ENCODE peak calls at places on chromosomes 3 and 15, in eight cellular contexts. P is HCT116, K is BJ, G is glutamatergic neuron, S is substantia nigra, H is NCI-H774, C is MG63, I is iPS DF 19.7. Y is an unnamed sample.

GRCh38 chr15:31974855-31975421 is 55.4 kb upstream of the CHRNA7 start:
- DNase-seq in K (no peak), S (no peak), H (peak), I (peak), P (no peak), G (peak), C (no peak), Y (peak)

GRCh38 chr15:93028111-93028631 is 60.8 kb downstream of the RGMA start:
- DNase-seq in S (no peak), H (no peak), G (no peak), C (no peak), I (no peak), P (no peak), K (no peak), Y (no peak)

GRCh38 chr3:11335056-11335608 is 62.9 kb downstream of the ATG7 start:
- DNase-seq in H (peak), G (no peak), P (peak), I (no peak), K (no peak), S (no peak), C (no peak), Y (peak)

GRCh38 chr3:10442151-10442795 is 63.1 kb downstream of the ATP2B2 start:
- DNase-seq in C (no peak), I (no peak), S (no peak), G (no peak), K (no peak), P (no peak), H (no peak), Y (no peak)

GRCh38 chr3:107846282-107846852 is 244.5 kb downstream of the CD47 start:
- DNase-seq in K (peak), H (no peak), C (peak), I (peak), P (peak), G (peak), S (peak), Y (peak)

GRCh38 chr3:4741404-4742307 is 237.6 kb upstream of the BHLHE40 start:
- DNase-seq in C (peak), G (no peak), H (no peak), I (no peak), K (peak), P (peak), S (no peak), Y (peak)

GRCh38 chr3:45552031-45552772 is 42.3 kb upstream of the LIMD1 start:
- DNase-seq in P (no peak), S (no peak), C (no peak), H (no peak), G (no peak), I (no peak), K (no peak), Y (no peak)

GRCh38 chr3:115922681-115923347 is 299.5 kb downstream of the GAP43 start:
- DNase-seq in I (peak), P (peak), C (peak), G (peak), K (no peak), H (no peak), S (no peak), Y (no peak)

GRCh38 chr3:175410251-175410650 is 551.1 kb downstream of the NAALADL2 start:
- DNase-seq in P (no peak), H (no peak), I (no peak), K (peak), C (no peak), S (no peak), G (no peak), Y (no peak)

GRCh38 chr3:188788621-188789081 is 383.1 kb upstream of the TPRG1 start:
- DNase-seq in I (no peak), H (no peak), C (peak), G (no peak), S (no peak), P (no peak), K (peak), Y (no peak)

GRCh38 chr3:161851941-161852566 is 355.4 kb downstream of the OTOL1 start:
- DNase-seq in P (peak), I (no peak), C (peak), S (no peak), K (no peak), G (peak), H (peak), Y (peak)

GRCh38 chr3:65833761-65834505 is 204.8 kb downstream of the MAGI1 start:
- DNase-seq in P (no peak), G (no peak), H (no peak), S (no peak), C (no peak), K (peak), I (no peak), Y (no peak)

GRCh38 chr3:113896930-113897329 is 50.9 kb upstream of the ZDHHC23 start:
- DNase-seq in P (no peak), G (no peak), C (no peak), K (no peak), I (no peak), H (no peak), S (no peak), Y (no peak)

GRCh38 chr3:70281663-70282062 is 30.8 kb downstream of the MDFIC2 start:
- DNase-seq in I (no peak), C (no peak), K (no peak), P (no peak), G (no peak), S (no peak), H (no peak), Y (no peak)

Y was measured in NCI-H460.